ENCODE peak calls at places on chromosomes 13 and 19, in nine cellular contexts. One of them, this sample, is unnamed.

GRCh38 chr13:29969286-29969685 is 118.9 kb upstream of the UBL3 start:
- DNase-seq in anterior cingulate cortex: no peak
- DNase-seq in GM12864: no peak
- DNase-seq in HAP-1: no peak
- DNase-seq in stimulated activated CD8-positive, alpha-beta memory T cell treated with anti-CD3 and anti-CD28 coated beads, Interleukin-12 subunit alpha, Interleukin-12 subunit beta, amount 100 ng/mL, for 4 hours: no peak
- DNase-seq in lower leg skin: no peak
- DNase-seq in A172: peak
- DNase-seq in left ventricle myocardium superior: no peak
- DNase-seq in EH: peak
- DNase-seq in this sample: no peak

GRCh38 chr13:109790951-109791605 is 4.7 kb upstream of the IRS2 start:
- DNase-seq in anterior cingulate cortex: no peak
- DNase-seq in GM12864: no peak
- DNase-seq in HAP-1: no peak
- DNase-seq in stimulated activated CD8-positive, alpha-beta memory T cell treated with anti-CD3 and anti-CD28 coated beads, Interleukin-12 subunit alpha, Interleukin-12 subunit beta, amount 100 ng/mL, for 4 hours: no peak
- DNase-seq in lower leg skin: no peak
- DNase-seq in A172: peak
- DNase-seq in left ventricle myocardium superior: no peak
- DNase-seq in EH: peak
- DNase-seq in this sample: no peak

GRCh38 chr13:31556376-31556775 is 182.9 kb upstream of the RXFP2 start:
- DNase-seq in anterior cingulate cortex: no peak
- DNase-seq in GM12864: no peak
- DNase-seq in HAP-1: no peak
- DNase-seq in stimulated activated CD8-positive, alpha-beta memory T cell treated with anti-CD3 and anti-CD28 coated beads, Interleukin-12 subunit alpha, Interleukin-12 subunit beta, amount 100 ng/mL, for 4 hours: no peak
- DNase-seq in lower leg skin: no peak
- DNase-seq in A172: peak
- DNase-seq in left ventricle myocardium superior: no peak
- DNase-seq in EH: peak
- DNase-seq in this sample: no peak

GRCh38 chr19:14563989-14564650 is 7.7 kb downstream of the NDUFB7 start:
- DNase-seq in anterior cingulate cortex: no peak
- DNase-seq in GM12864: no peak
- DNase-seq in HAP-1: peak
- DNase-seq in stimulated activated CD8-positive, alpha-beta memory T cell treated with anti-CD3 and anti-CD28 coated beads, Interleukin-12 subunit alpha, Interleukin-12 subunit beta, amount 100 ng/mL, for 4 hours: no peak
- DNase-seq in lower leg skin: peak
- DNase-seq in A172: peak
- DNase-seq in left ventricle myocardium superior: peak
- DNase-seq in EH: peak
- DNase-seq in this sample: no peak

GRCh38 chr13:44713793-44714469 is 137.8 kb upstream of the TSC22D1 start:
- DNase-seq in anterior cingulate cortex: no peak
- DNase-seq in GM12864: no peak
- DNase-seq in HAP-1: no peak
- DNase-seq in stimulated activated CD8-positive, alpha-beta memory T cell treated with anti-CD3 and anti-CD28 coated beads, Interleukin-12 subunit alpha, Interleukin-12 subunit beta, amount 100 ng/mL, for 4 hours: no peak
- DNase-seq in lower leg skin: no peak
- DNase-seq in A172: peak
- DNase-seq in left ventricle myocardium superior: no peak
- DNase-seq in EH: peak
- DNase-seq in this sample: no peak

GRCh38 chr19:38952395-38953165 is 21.8 kb downstream of the MRPS12 start:
- DNase-seq in anterior cingulate cortex: no peak
- DNase-seq in GM12864: no peak
- DNase-seq in HAP-1: peak
- DNase-seq in stimulated activated CD8-positive, alpha-beta memory T cell treated with anti-CD3 and anti-CD28 coated beads, Interleukin-12 subunit alpha, Interleukin-12 subunit beta, amount 100 ng/mL, for 4 hours: no peak
- DNase-seq in lower leg skin: no peak
- DNase-seq in A172: no peak
- DNase-seq in left ventricle myocardium superior: no peak
- DNase-seq in EH: peak
- DNase-seq in this sample: no peak

GRCh38 chr19:23351806-23352205 is 43.5 kb downstream of the ZNF91 start:
- DNase-seq in anterior cingulate cortex: no peak
- DNase-seq in GM12864: no peak
- DNase-seq in HAP-1: no peak
- DNase-seq in stimulated activated CD8-positive, alpha-beta memory T cell treated with anti-CD3 and anti-CD28 coated beads, Interleukin-12 subunit alpha, Interleukin-12 subunit beta, amount 100 ng/mL, for 4 hours: no peak
- DNase-seq in lower leg skin: no peak
- DNase-seq in A172: no peak
- DNase-seq in left ventricle myocardium superior: no peak
- DNase-seq in EH: no peak
- DNase-seq in this sample: no peak

GRCh38 chr13:113742000-113742441 is 17.0 kb upstream of the TMEM255B start:
- DNase-seq in anterior cingulate cortex: no peak
- DNase-seq in GM12864: no peak
- DNase-seq in HAP-1: peak
- DNase-seq in stimulated activated CD8-positive, alpha-beta memory T cell treated with anti-CD3 and anti-CD28 coated beads, Interleukin-12 subunit alpha, Interleukin-12 subunit beta, amount 100 ng/mL, for 4 hours: no peak
- DNase-seq in lower leg skin: peak
- DNase-seq in A172: peak
- DNase-seq in left ventricle myocardium superior: peak
- DNase-seq in EH: peak
- DNase-seq in this sample: no peak

GRCh38 chr19:5536337-5536894 is 31.3 kb downstream of the TINCR start:
- DNase-seq in anterior cingulate cortex: peak
- DNase-seq in GM12864: no peak
- DNase-seq in HAP-1: peak
- DNase-seq in stimulated activated CD8-positive, alpha-beta memory T cell treated with anti-CD3 and anti-CD28 coated beads, Interleukin-12 subunit alpha, Interleukin-12 subunit beta, amount 100 ng/mL, for 4 hours: no peak
- DNase-seq in lower leg skin: no peak
- DNase-seq in A172: peak
- DNase-seq in left ventricle myocardium superior: peak
- DNase-seq in EH: peak
- DNase-seq in this sample: peak

GRCh38 chr19:46287585-46287984 is 9.3 kb upstream of the HIF3A start:
- DNase-seq in anterior cingulate cortex: no peak
- DNase-seq in GM12864: no peak
- DNase-seq in HAP-1: peak
- DNase-seq in stimulated activated CD8-positive, alpha-beta memory T cell treated with anti-CD3 and anti-CD28 coated beads, Interleukin-12 subunit alpha, Interleukin-12 subunit beta, amount 100 ng/mL, for 4 hours: no peak
- DNase-seq in lower leg skin: no peak
- DNase-seq in A172: no peak
- DNase-seq in left ventricle myocardium superior: no peak
- DNase-seq in EH: peak
- DNase-seq in this sample: no peak

GRCh38 chr13:93409816-93410215 is 183.2 kb downstream of the GPC6 start:
- DNase-seq in anterior cingulate cortex: no peak
- DNase-seq in GM12864: no peak
- DNase-seq in HAP-1: no peak
- DNase-seq in stimulated activated CD8-positive, alpha-beta memory T cell treated with anti-CD3 and anti-CD28 coated beads, Interleukin-12 subunit alpha, Interleukin-12 subunit beta, amount 100 ng/mL, for 4 hours: no peak
- DNase-seq in lower leg skin: no peak
- DNase-seq in A172: no peak
- DNase-seq in left ventricle myocardium superior: no peak
- DNase-seq in EH: no peak
- DNase-seq in this sample: no peak

GRCh38 chr19:39539165-39539518 is 819 bp downstream of the EID2 start:
- DNase-seq in anterior cingulate cortex: no peak
- DNase-seq in GM12864: no peak
- DNase-seq in HAP-1: no peak
- DNase-seq in stimulated activated CD8-positive, alpha-beta memory T cell treated with anti-CD3 and anti-CD28 coated beads, Interleukin-12 subunit alpha, Interleukin-12 subunit beta, amount 100 ng/mL, for 4 hours: no peak
- DNase-seq in lower leg skin: no peak
- DNase-seq in A172: no peak
- DNase-seq in left ventricle myocardium superior: no peak
- DNase-seq in EH: no peak
- DNase-seq in this sample: no peak

GRCh38 chr19:14770136-14770535 is 8.2 kb downstream of the ADGRE2 start:
- DNase-seq in anterior cingulate cortex: no peak
- DNase-seq in GM12864: no peak
- DNase-seq in HAP-1: no peak
- DNase-seq in stimulated activated CD8-positive, alpha-beta memory T cell treated with anti-CD3 and anti-CD28 coated beads, Interleukin-12 subunit alpha, Interleukin-12 subunit beta, amount 100 ng/mL, for 4 hours: no peak
- DNase-seq in lower leg skin: no peak
- DNase-seq in A172: no peak
- DNase-seq in left ventricle myocardium superior: no peak
- DNase-seq in EH: no peak
- DNase-seq in this sample: peak

GRCh38 chr13:68808456-68808855 is 1299.2 kb upstream of the ATXN8OS start:
- DNase-seq in anterior cingulate cortex: no peak
- DNase-seq in GM12864: no peak
- DNase-seq in HAP-1: no peak
- DNase-seq in stimulated activated CD8-positive, alpha-beta memory T cell treated with anti-CD3 and anti-CD28 coated beads, Interleukin-12 subunit alpha, Interleukin-12 subunit beta, amount 100 ng/mL, for 4 hours: no peak
- DNase-seq in lower leg skin: no peak
- DNase-seq in A172: peak
- DNase-seq in left ventricle myocardium superior: no peak
- DNase-seq in EH: no peak
- DNase-seq in this sample: no peak

This sample was measured in type B pancreatic cell.